ENCODE peak calls at places on chromosomes 16 and 17, in five cellular contexts. X is ascending aorta; C is neural crest cell; F is CD8-positive, alpha-beta T cell; B is fibroblast of pulmonary artery. R is an unnamed sample.

GRCh38 chr17:31392856-31393748 is 1.6 kb downstream of the RAB11FIP4 start:
- DNase-seq in X (no peak), C (no peak), F (peak), B (no peak), R (no peak)

GRCh38 chr17:16352303-16352837 is 899 bp downstream of the CENPV start:
- DNase-seq in X (no peak), C (peak), F (peak), B (peak), R (peak)

GRCh38 chr16:14286381-14287230 is 215.5 kb downstream of the MRTFB start:
- DNase-seq in X (no peak), C (no peak), F (peak), B (peak), R (no peak)

GRCh38 chr17:29069526-29070041 is 26.6 kb downstream of the PIPOX start:
- DNase-seq in X (no peak), C (no peak), F (no peak), B (no peak), R (no peak)

GRCh38 chr16:66261826-66262225 is 104.7 kb upstream of the CDH5 start:
- DNase-seq in X (no peak), C (no peak), F (no peak), B (no peak), R (no peak)

GRCh38 chr17:80129006-80129565 is 17.8 kb downstream of the EIF4A3 start:
- DNase-seq in X (no peak), C (no peak), F (no peak), B (peak), R (no peak)

GRCh38 chr17:46056800-46057304 is 57.8 kb downstream of the STH start:
- DNase-seq in X (no peak), C (no peak), F (no peak), B (peak), R (no peak)

GRCh38 chr17:17922198-17922901 is 49.9 kb downstream of the TOM1L2 start:
- DNase-seq in X (no peak), C (no peak), F (no peak), B (no peak), R (no peak)

GRCh38 chr17:74743755-74744154 is 4.7 kb upstream of the NHERF1 start:
- DNase-seq in X (no peak), C (no peak), F (no peak), B (no peak), R (no peak)

GRCh38 chr17:81097134-81097942 is 62.4 kb downstream of the BAIAP2 start:
- DNase-seq in X (peak), C (peak), F (peak), B (peak), R (peak)

GRCh38 chr16:75288596-75289120 is 37.2 kb upstream of the BCAR1 start:
- DNase-seq in X (no peak), C (no peak), F (peak), B (no peak), R (no peak)

GRCh38 chr17:51366866-51367265 is 106.5 kb downstream of the UTP18 start:
- DNase-seq in X (no peak), C (no peak), F (no peak), B (no peak), R (no peak)

GRCh38 chr17:51374220-51374619 is 113.9 kb downstream of the UTP18 start:
- DNase-seq in X (no peak), C (no peak), F (no peak), B (no peak), R (no peak)

GRCh38 chr17:51372345-51373004 is 112.1 kb downstream of the UTP18 start:
- DNase-seq in X (peak), C (peak), F (no peak), B (peak), R (no peak)

GRCh38 chr17:51373489-51374194 is 113.3 kb downstream of the UTP18 start:
- DNase-seq in X (no peak), C (no peak), F (no peak), B (no peak), R (no peak)

GRCh38 chr17:51371732-51372151 is 111.4 kb downstream of the UTP18 start:
- DNase-seq in X (no peak), C (peak), F (peak), B (peak), R (peak)
- TF ChIP-seq CTCF in X (peak), C (peak), F (peak), B (peak), R (peak)

GRCh38 chr17:10683853-10684252 is 13.5 kb downstream of the SCO1 start:
- DNase-seq in X (no peak), C (no peak), F (no peak), B (peak), R (no peak)
- TF ChIP-seq CTCF in X (no peak), C (peak), F (peak), B (peak), R (peak)

DNA sequence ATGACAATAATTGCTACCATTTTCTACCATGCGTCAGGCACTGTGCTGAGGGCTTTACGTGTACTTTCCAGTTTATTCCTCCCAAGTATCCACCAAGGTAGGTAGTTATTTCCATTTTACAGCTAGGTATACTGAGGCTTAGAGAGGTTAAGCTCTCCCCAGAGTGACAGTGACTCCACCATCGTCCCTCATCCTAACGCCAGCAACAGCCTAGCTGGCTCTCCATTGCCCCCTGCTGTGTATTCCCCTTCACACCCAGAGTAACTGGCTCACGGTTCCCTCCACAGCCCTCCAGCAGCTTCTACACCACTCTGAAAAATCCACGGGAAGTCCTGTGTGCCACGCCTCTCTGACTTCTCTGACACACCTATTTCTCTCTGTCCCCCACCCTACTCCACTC is 7.1 kb upstream of the ASGR1 start:
- DNase-seq in X (no peak), C (no peak), F (no peak), B (peak), R (no peak)
- TF ChIP-seq CTCF in X (no peak), C (peak), F (no peak), B (peak), R (peak)

DNA sequence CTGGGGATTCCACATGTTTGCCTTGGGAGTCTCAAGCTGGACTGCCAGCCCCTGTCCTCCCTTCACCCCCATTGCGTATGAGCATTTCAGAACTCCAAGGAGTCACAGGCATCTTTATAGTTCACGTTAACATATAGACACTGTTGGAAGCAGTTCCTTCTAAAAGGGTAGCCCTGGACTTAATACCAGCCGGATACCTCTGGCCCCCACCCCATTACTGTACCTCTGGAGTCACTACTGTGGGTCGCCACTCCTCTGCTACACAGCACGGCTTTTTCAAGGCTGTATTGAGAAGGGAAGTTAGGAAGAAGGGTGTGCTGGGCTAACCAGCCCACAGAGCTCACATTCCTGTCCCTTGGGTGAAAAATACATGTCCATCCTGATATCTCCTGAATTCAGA is 28.9 kb downstream of the CDRT15 start:
- DNase-seq in X (no peak), C (no peak), F (no peak), B (no peak), R (no peak)
- TF ChIP-seq CTCF in X (no peak), C (no peak), F (no peak), B (no peak), R (no peak)

GRCh38 chr16:637081-638018 is 1.2 kb upstream of the METTL26 start:
- DNase-seq in X (no peak), C (peak), F (peak), B (peak), R (peak)

GRCh38 chr16:634996-635395 is 1.1 kb downstream of the METTL26 start:
- DNase-seq in X (no peak), C (no peak), F (no peak), B (no peak), R (no peak)

GRCh38 chr16:634051-634670 is 1.9 kb downstream of the METTL26 start:
- DNase-seq in X (no peak), C (no peak), F (no peak), B (no peak), R (no peak)

GRCh38 chr16:636206-637080 is at the start of gene METTL26:
- DNase-seq in X (peak), C (peak), F (peak), B (peak), R (peak)

DNA sequence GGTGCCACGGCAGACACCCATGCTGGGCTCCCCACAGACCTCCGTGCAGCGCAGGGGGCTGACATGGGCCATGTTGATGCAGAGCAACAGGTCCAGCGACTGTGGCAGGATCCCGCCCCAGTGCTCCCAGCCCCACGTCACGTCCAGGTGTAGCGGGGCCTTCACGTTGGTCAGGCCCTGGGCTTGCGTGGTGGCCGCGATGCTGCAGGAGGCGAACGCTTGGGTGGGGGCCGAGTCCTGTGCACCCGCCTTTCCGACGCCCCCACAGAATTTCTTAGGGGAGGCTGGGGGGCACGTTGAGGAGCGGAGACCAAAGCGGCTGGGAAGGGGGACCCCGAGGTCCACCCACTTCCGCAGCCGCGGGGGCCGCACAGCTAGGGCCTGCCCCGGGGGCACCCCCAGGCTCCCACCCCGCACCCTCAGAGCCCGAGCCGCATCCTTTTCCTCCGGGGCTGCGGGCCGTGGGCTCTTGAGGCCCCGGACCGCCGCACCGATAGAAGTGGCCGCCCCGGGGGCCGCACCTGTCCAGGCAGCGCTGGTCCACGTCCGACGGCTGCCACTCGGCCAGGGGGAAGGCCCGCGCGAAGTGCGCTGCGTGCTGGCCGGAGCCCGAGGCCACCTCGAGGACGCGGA is 416 bp downstream of the METTL26 start:
- DNase-seq in X (no peak), C (no peak), F (no peak), B (no peak), R (no peak)
- TF ChIP-seq CTCF in X (no peak), C (no peak), F (no peak), B (no peak), R (no peak)

GRCh38 chr17:57876023-57876865 is 26.4 kb upstream of the MRPS23 start:
- DNase-seq in X (no peak), C (no peak), F (no peak), B (no peak), R (no peak)

GRCh38 chr17:57874434-57875108 is 24.7 kb upstream of the MRPS23 start:
- DNase-seq in X (peak), C (peak), F (no peak), B (peak), R (no peak)

GRCh38 chr17:57876866-57877237 is 27.0 kb upstream of the MRPS23 start:
- DNase-seq in X (no peak), C (no peak), F (no peak), B (no peak), R (no peak)

GRCh38 chr17:57874058-57874419 is 24.2 kb upstream of the MRPS23 start:
- DNase-seq in X (no peak), C (no peak), F (no peak), B (no peak), R (no peak)

DNA sequence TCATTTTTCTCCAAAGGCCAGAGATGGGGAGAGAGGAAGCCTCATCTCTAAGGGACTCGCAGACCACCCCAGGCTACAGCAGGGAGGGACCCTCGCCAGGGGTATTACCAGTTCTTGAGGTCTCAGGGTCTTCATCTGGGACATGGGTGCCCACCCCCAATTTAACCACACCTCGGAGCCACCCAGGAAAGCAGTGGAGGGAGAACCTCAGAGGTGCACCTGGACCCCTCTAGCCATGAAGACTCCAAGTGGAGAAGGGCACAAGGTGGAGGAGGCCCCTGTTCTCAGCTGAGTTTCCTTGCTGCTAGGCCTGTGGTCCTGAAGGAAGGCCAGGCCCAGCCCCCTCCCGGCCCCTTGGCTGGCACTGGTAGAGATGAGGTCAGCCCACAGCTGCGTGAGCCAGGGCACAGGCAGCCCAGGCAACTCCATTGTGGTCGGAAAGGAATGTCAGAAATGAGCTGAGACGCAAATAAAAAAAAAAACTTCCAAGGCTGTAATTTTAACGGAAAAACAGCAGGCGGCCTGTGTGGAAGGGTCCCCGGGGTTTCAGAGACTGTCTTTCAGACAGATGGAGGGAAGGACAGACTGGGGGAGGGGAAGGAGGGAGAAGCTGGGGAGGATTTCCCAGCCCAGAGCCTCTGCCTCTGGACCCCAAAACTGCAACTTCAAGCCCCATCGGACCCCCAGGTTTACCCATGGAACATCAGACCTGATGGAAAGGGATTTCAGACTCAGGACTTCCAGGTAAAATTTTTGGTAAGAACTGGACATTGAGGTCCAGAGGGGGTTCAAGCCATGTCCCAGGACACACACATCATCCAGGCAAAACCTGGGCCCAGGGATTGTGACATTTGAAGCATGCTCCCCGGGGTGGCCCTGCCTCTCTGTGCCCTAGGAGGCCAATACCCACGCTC is 25.5 kb upstream of the MRPS23 start:
- DNase-seq in X (peak), C (peak), F (no peak), B (peak), R (peak)
- TF ChIP-seq CTCF in X (peak), C (peak), F (no peak), B (peak), R (peak)